ENCODE peak calls at places on chromosomes 3 and 15, in four cellular contexts. X is HEK293T, T is WTC11, V is K562. I is an unnamed sample.

GRCh38 chr15:82647045-82647834 is at the start of gene CPEB1:
- DNase-seq in X (peak; percentile 69), T (peak; percentile 49), V (peak; percentile 90), I (no peak)

GRCh38 chr15:40421246-40422157 is 15.9 kb downstream of the IVD start:
- DNase-seq in T (peak; percentile 89), V (peak; percentile 84), X (peak; percentile 74), I (peak; percentile 37)

GRCh38 chr3:99269606-99270355 is 368.3 kb upstream of the DCBLD2 start:
- DNase-seq in V (no peak), T (no peak), X (no peak), I (no peak)

GRCh38 chr15:36785396-36785795 is 206.0 kb downstream of the CDIN1 start:
- DNase-seq in X (no peak), V (no peak), T (no peak), I (peak; percentile 53)

GRCh38 chr3:49984424-49984823 is 44.5 kb downstream of the RBM6 start:
- DNase-seq in V (no peak), X (no peak), T (no peak), I (no peak)

GRCh38 chr3:149373235-149374125 is 4.0 kb downstream of the TM4SF1 start:
- DNase-seq in T (no peak), X (no peak), V (no peak), I (peak; percentile 70)

GRCh38 chr15:78859971-78860733 is 12.5 kb upstream of the MORF4L1 start:
- DNase-seq in X (peak; percentile 79), V (peak; percentile 74), T (peak; percentile 80), I (peak; percentile 74)

GRCh38 chr3:158148218-158148617 is 38.3 kb downstream of the RSRC1 start:
- DNase-seq in T (no peak), X (no peak), V (no peak), I (no peak)

GRCh38 chr15:41485226-41485625 is 8.4 kb upstream of the ITPKA start:
- DNase-seq in X (no peak), T (no peak), V (no peak), I (no peak)

GRCh38 chr15:39312984-39313383 is 267.9 kb upstream of the THBS1 start:
- DNase-seq in V (peak; percentile 9), X (no peak), T (peak; percentile 19), I (peak; percentile 77)

GRCh38 chr15:87604857-87605446 is 651.6 kb downstream of the NTRK3 start:
- DNase-seq in V (peak; percentile 38), X (peak; percentile 35), T (peak; percentile 32), I (no peak)

GRCh38 chr3:24513463-24513862 is 18.8 kb upstream of the THRB start:
- DNase-seq in X (no peak), T (no peak), V (no peak), I (no peak)

GRCh38 chr3:11770105-11770476 is 76.6 kb downstream of the TAMM41 start:
- DNase-seq in X (no peak), V (peak; percentile 31), T (peak; percentile 12), I (no peak)

GRCh38 chr15:43905755-43906154 is 79.0 kb downstream of the WDR76 start:
- DNase-seq in X (no peak), T (no peak), V (no peak), I (no peak)

GRCh38 chr15:98077186-98077585 is 116.7 kb downstream of the ARRDC4 start:
- DNase-seq in T (no peak), X (no peak), V (peak; percentile 81), I (no peak)

GRCh38 chr3:127077068-127077467 is 94.2 kb downstream of the PLXNA1 start:
- DNase-seq in X (no peak), V (no peak), T (no peak), I (no peak)

GRCh38 chr3:118578559-118578958 is 456.1 kb downstream of the IGSF11 start:
- DNase-seq in X (no peak), T (no peak), V (no peak), I (no peak)

GRCh38 chr15:38563723-38564519 is 693 bp downstream of the RASGRP1 start:
- DNase-seq in V (peak; percentile 72), T (peak; percentile 74), X (peak; percentile 57), I (no peak)

GRCh38 chr15:44319385-44319784 is 30.9 kb downstream of the GOLM2 start:
- DNase-seq in X (no peak), V (no peak), T (peak; percentile 14), I (no peak)

GRCh38 chr3:12194669-12195161 is 36.0 kb upstream of the TIMP4 start:
- DNase-seq in V (peak; percentile 59), T (no peak), X (peak; percentile 35), I (peak; percentile 45)

GRCh38 chr15:101024111-101024695 is 105.0 kb downstream of the LRRK1 start:
- DNase-seq in X (no peak), T (no peak), V (no peak), I (no peak)

GRCh38 chr3:61299981-61300380 is 48.7 kb upstream of the FHIT start:
- DNase-seq in T (no peak), V (no peak), X (no peak), I (no peak)

GRCh38 chr15:92803536-92803851 is 96.6 kb upstream of the CHD2 start:
- DNase-seq in X (no peak), T (no peak), V (no peak), I (no peak)

GRCh38 chr15:76903251-76903681 is 1.9 kb downstream of the SCAPER start:
- DNase-seq in V (no peak), T (no peak), X (no peak), I (peak; percentile 27)

GRCh38 chr3:176842914-176843313 is 354.4 kb downstream of the TBL1XR1 start:
- DNase-seq in X (no peak), T (no peak), V (no peak), I (no peak)

GRCh38 chr3:98406034-98406433 is 15.6 kb downstream of the OR5K3 start:
- DNase-seq in V (no peak), T (no peak), X (no peak), I (no peak)

GRCh38 chr3:58799271-58799670 is 132.7 kb upstream of the FAM3D start:
- DNase-seq in V (no peak), T (no peak), X (no peak), I (no peak)

GRCh38 chr15:98493966-98494511 is 154.3 kb upstream of the IGF1R start:
- DNase-seq in V (no peak), X (no peak), T (no peak), I (no peak)

GRCh38 chr15:51011212-51011611 is 83.5 kb downstream of the TNFAIP8L3 start:
- DNase-seq in V (no peak), X (no peak), T (no peak), I (no peak)

GRCh38 chr3:115693868-115694267 is 70.6 kb downstream of the GAP43 start:
- DNase-seq in X (no peak), V (no peak), T (no peak), I (no peak)

GRCh38 chr3:13150624-13151023 is 77.4 kb upstream of the IQSEC1 start:
- DNase-seq in X (no peak), V (no peak), T (peak; percentile 1), I (no peak)

GRCh38 chr15:77697893-77698292 is 65.2 kb upstream of the LINGO1 start:
- DNase-seq in T (no peak), V (no peak), X (no peak), I (no peak)

GRCh38 chr3:193996641-193997089 is 139.3 kb upstream of the HES1 start:
- DNase-seq in X (no peak), V (no peak), T (no peak), I (no peak)

GRCh38 chr3:27281671-27282150 is 87.5 kb downstream of the NEK10 start:
- DNase-seq in T (no peak), X (no peak), V (no peak), I (peak; percentile 92)

GRCh38 chr3:170221924-170222646 is at the start of gene PRKCI:
- DNase-seq in T (peak; percentile 96), V (peak; percentile 97), X (peak; percentile 92), I (peak; percentile 89)

GRCh38 chr3:170222647-170223541 is 670 bp downstream of the PRKCI start:
- DNase-seq in X (peak; percentile 34), V (peak; percentile 75), T (peak; percentile 61), I (peak; percentile 12)

GRCh38 chr3:170228093-170228766 is 6.0 kb downstream of the PRKCI start:
- DNase-seq in T (no peak), V (no peak), X (no peak), I (no peak)

GRCh38 chr3:170225166-170225565 is 2.9 kb downstream of the PRKCI start:
- DNase-seq in V (no peak), T (no peak), X (no peak), I (no peak)

GRCh38 chr3:170226426-170226960 is 4.3 kb downstream of the PRKCI start:
- DNase-seq in T (no peak), X (no peak), V (no peak), I (no peak)
- TF ChIP-seq ELF4 in T (no peak), X (no peak), V (no peak), I (no peak)

DNA sequence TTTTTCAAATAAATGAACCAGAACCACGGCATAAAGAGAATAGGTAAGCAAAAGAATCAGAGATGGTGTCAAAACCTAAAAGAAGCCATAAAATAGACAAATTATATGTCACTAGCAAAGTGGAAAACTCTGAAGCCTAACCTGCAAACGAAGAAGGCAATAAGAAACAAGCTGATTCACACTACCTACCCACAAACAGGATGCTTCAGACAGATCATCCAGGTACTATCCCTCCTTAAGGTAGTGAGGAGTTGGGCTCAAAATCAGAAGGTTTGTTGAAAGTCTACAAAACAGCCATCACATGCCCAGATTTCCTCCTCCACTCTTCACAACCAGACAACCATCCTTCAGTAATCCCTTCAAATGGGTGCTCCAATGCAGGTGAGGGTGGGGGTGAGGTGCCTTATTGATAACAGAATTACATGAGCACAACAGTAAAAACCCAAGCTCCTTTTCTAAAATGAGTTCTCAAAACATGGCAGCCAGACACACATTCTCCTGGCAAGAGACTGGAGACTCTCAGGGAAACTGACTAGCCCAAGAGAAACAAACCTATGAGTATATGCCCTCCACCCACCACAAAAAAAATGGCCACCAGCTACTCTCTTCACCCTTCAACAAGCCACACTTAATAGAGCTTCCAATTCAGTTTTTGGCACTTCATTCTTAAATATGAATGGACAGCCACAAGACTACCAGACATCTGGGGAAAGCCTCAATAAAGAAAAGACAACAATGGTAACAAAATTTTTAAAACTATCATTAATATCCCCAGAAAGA is 6.4 kb downstream of the KPNA1 start:
- DNase-seq in V (no peak), T (no peak), X (no peak), I (no peak)
- TF ChIP-seq ELF4 in V (no peak), T (no peak), X (no peak), I (no peak)

GRCh38 chr3:124965413-124965812 is 30.9 kb upstream of the MUC13 start:
- DNase-seq in V (no peak), X (no peak), T (no peak), I (no peak)

GRCh38 chr3:124969190-124969589 is 34.6 kb upstream of the MUC13 start:
- DNase-seq in T (no peak), X (no peak), V (no peak), I (no peak)

GRCh38 chr3:124966557-124967480 is 32.3 kb upstream of the MUC13 start:
- DNase-seq in T (no peak), X (no peak), V (no peak), I (no peak)

GRCh38 chr3:124969963-124970722 is 35.6 kb upstream of the MUC13 start:
- DNase-seq in X (no peak), T (no peak), V (no peak), I (no peak)

GRCh38 chr3:124967964-124968363 is 33.4 kb upstream of the MUC13 start:
- DNase-seq in X (no peak), T (no peak), V (no peak), I (no peak)
- TF ChIP-seq ELF4 in X (no peak), T (no peak), V (no peak), I (no peak)

DNA sequence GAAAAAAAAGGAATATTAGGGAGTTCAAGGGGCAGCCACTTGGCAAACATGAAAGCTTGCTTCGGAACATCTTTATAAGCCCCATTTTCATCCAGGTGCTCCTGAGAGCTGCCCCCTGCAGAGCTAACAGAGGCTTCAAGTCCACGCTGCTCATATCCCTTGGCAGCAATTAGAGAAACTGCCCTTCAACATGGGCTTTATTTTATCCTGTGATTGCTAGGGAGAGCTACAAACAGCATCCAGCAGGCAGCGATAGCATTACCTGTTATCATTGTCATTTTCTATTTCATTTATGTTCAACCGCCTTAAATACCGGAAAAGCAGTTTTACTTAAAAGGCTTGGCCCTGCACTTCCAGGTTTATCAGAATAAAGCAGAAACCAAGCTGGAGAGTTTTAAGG is 68.4 kb upstream of the MCTP2 start:
- DNase-seq in X (no peak), V (no peak), T (no peak), I (no peak)
- TF ChIP-seq ELF4 in X (no peak), V (no peak), T (no peak), I (no peak)

I was measured in HepG2.